ENCODE peak calls at places on chromosomes 11 and 22, in six cellular contexts. One of them, this sample, is unnamed.

GRCh38 chr22:45235101-45235777 is 5.5 kb downstream of the KIAA0930 start:
- DNase-seq in transverse colon: peak
- DNase-seq in GM12865: peak
- DNase-seq in AG10803: no peak
- DNase-seq in adrenal gland: no peak
- DNase-seq in AG04450: no peak
- DNase-seq in this sample: no peak

GRCh38 chr11:60594998-60595637 is 79.9 kb downstream of the MS4A13 start:
- DNase-seq in transverse colon: no peak
- DNase-seq in GM12865: peak
- DNase-seq in AG10803: no peak
- DNase-seq in adrenal gland: no peak
- DNase-seq in AG04450: no peak
- DNase-seq in this sample: no peak

GRCh38 chr11:10307411-10308207 is 2.7 kb downstream of the ADM start:
- DNase-seq in transverse colon: peak
- DNase-seq in GM12865: peak
- DNase-seq in AG10803: peak
- DNase-seq in adrenal gland: peak
- DNase-seq in AG04450: peak
- DNase-seq in this sample: no peak

GRCh38 chr11:72475359-72475758 is 41.0 kb upstream of the CLPB start:
- DNase-seq in transverse colon: no peak
- DNase-seq in GM12865: no peak
- DNase-seq in AG10803: no peak
- DNase-seq in adrenal gland: no peak
- DNase-seq in AG04450: no peak
- DNase-seq in this sample: no peak

GRCh38 chr11:64858467-64859401 is 14.3 kb upstream of the CDC42BPG start:
- DNase-seq in transverse colon: peak
- DNase-seq in GM12865: peak
- DNase-seq in AG10803: no peak
- DNase-seq in adrenal gland: peak
- DNase-seq in AG04450: no peak
- DNase-seq in this sample: no peak

GRCh38 chr11:3802016-3802790 is 4.8 kb upstream of the NUP98 start:
- DNase-seq in transverse colon: no peak
- DNase-seq in GM12865: no peak
- DNase-seq in AG10803: peak
- DNase-seq in adrenal gland: no peak
- DNase-seq in AG04450: no peak
- DNase-seq in this sample: no peak

GRCh38 chr22:19943665-19944026 is 2.0 kb upstream of the TXNRD2 start:
- DNase-seq in transverse colon: no peak
- DNase-seq in GM12865: peak
- DNase-seq in AG10803: peak
- DNase-seq in adrenal gland: peak
- DNase-seq in AG04450: no peak
- DNase-seq in this sample: peak

GRCh38 chr11:23112987-23113886 is 253.0 kb upstream of the CCDC179 start:
- DNase-seq in transverse colon: peak
- DNase-seq in GM12865: peak
- DNase-seq in AG10803: peak
- DNase-seq in adrenal gland: peak
- DNase-seq in AG04450: no peak
- DNase-seq in this sample: no peak

GRCh38 chr11:105673089-105673488 is 63.2 kb downstream of the GRIA4 start:
- DNase-seq in transverse colon: no peak
- DNase-seq in GM12865: peak
- DNase-seq in AG10803: peak
- DNase-seq in adrenal gland: peak
- DNase-seq in AG04450: peak
- DNase-seq in this sample: no peak

GRCh38 chr11:36196476-36197099 is 92.6 kb downstream of the COMMD9 start:
- DNase-seq in transverse colon: no peak
- DNase-seq in GM12865: no peak
- DNase-seq in AG10803: peak
- DNase-seq in adrenal gland: no peak
- DNase-seq in AG04450: no peak
- DNase-seq in this sample: no peak

GRCh38 chr11:123479048-123479837 is 49.2 kb downstream of the GRAMD1B start:
- DNase-seq in transverse colon: no peak
- DNase-seq in GM12865: peak
- DNase-seq in AG10803: no peak
- DNase-seq in adrenal gland: no peak
- DNase-seq in AG04450: no peak
- DNase-seq in this sample: no peak

GRCh38 chr11:106482920-106483761 is 405.7 kb downstream of the AASDHPPT start:
- DNase-seq in transverse colon: no peak
- DNase-seq in GM12865: no peak
- DNase-seq in AG10803: peak
- DNase-seq in adrenal gland: no peak
- DNase-seq in AG04450: peak
- DNase-seq in this sample: no peak

GRCh38 chr11:44950625-44951472 is at the start of gene TP53I11:
- DNase-seq in transverse colon: peak
- DNase-seq in GM12865: no peak
- DNase-seq in AG10803: peak
- DNase-seq in adrenal gland: peak
- DNase-seq in AG04450: no peak
- DNase-seq in this sample: no peak

GRCh38 chr11:33643167-33643817 is 57.3 kb downstream of the C11orf91 start:
- DNase-seq in transverse colon: no peak
- DNase-seq in GM12865: no peak
- DNase-seq in AG10803: no peak
- DNase-seq in adrenal gland: no peak
- DNase-seq in AG04450: no peak
- DNase-seq in this sample: no peak

GRCh38 chr11:18578975-18579598 is 9.4 kb downstream of the UEVLD start:
- DNase-seq in transverse colon: peak
- DNase-seq in GM12865: peak
- DNase-seq in AG10803: no peak
- DNase-seq in adrenal gland: no peak
- DNase-seq in AG04450: no peak
- DNase-seq in this sample: no peak

GRCh38 chr11:2797741-2798361 is 87.7 kb downstream of the CDKN1C start:
- DNase-seq in transverse colon: peak
- DNase-seq in GM12865: no peak
- DNase-seq in AG10803: no peak
- DNase-seq in adrenal gland: peak
- DNase-seq in AG04450: no peak
- DNase-seq in this sample: no peak

GRCh38 chr11:68657021-68657780 is 27.1 kb upstream of the GAL start:
- DNase-seq in transverse colon: no peak
- DNase-seq in GM12865: no peak
- DNase-seq in AG10803: no peak
- DNase-seq in adrenal gland: no peak
- DNase-seq in AG04450: no peak
- DNase-seq in this sample: no peak

GRCh38 chr11:66612458-66612857 is 4.0 kb upstream of the RBM14 start:
- DNase-seq in transverse colon: no peak
- DNase-seq in GM12865: no peak
- DNase-seq in AG10803: no peak
- DNase-seq in adrenal gland: no peak
- DNase-seq in AG04450: no peak
- DNase-seq in this sample: no peak

GRCh38 chr22:39475902-39476301 is 19.1 kb downstream of the MGAT3 start:
- DNase-seq in transverse colon: no peak
- DNase-seq in GM12865: no peak
- DNase-seq in AG10803: no peak
- DNase-seq in adrenal gland: no peak
- DNase-seq in AG04450: no peak
- DNase-seq in this sample: no peak

GRCh38 chr22:39475337-39475736 is 18.5 kb downstream of the MGAT3 start:
- DNase-seq in transverse colon: no peak
- DNase-seq in GM12865: no peak
- DNase-seq in AG10803: no peak
- DNase-seq in adrenal gland: no peak
- DNase-seq in AG04450: no peak
- DNase-seq in this sample: no peak

GRCh38 chr22:39472570-39473556 is 16.1 kb downstream of the MGAT3 start:
- DNase-seq in transverse colon: peak
- DNase-seq in GM12865: peak
- DNase-seq in AG10803: no peak
- DNase-seq in adrenal gland: no peak
- DNase-seq in AG04450: no peak
- DNase-seq in this sample: no peak

GRCh38 chr22:39473856-39474255 is 17.0 kb downstream of the MGAT3 start:
- DNase-seq in transverse colon: no peak
- DNase-seq in GM12865: no peak
- DNase-seq in AG10803: no peak
- DNase-seq in adrenal gland: no peak
- DNase-seq in AG04450: no peak
- DNase-seq in this sample: no peak

DNA sequence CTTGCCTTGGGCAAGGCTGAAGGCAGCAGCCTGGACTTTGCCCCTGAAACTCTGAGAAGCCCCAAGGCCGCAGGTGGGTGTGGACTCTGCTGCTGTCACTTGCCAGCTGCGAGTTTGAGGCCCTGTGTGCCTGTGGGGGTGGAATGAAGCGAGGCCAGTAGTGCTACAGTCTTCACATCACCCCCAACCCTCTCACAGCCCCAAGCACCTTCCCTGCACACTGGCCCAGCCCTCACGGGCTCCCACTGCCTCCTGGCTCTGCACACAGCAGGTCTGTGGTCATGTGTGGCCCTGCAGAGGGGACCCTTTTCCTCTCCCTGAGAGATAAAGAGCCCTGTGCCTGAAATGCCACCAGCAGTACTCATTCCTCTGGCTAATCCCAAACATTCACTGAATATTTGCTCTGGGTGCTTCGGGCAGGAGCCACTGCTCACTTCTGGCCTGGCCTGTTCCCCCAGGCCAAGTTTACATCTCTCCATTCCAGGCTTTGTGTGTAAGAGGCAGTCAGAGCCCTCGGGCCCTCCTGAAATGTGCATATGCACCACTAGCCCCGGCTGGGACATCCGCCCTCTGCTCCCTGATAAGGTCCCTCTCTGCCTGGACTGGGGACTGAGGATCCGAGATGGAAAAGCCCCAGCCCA is 17.7 kb downstream of the MGAT3 start:
- DNase-seq in transverse colon: peak
- DNase-seq in GM12865: no peak
- DNase-seq in AG10803: peak
- DNase-seq in adrenal gland: no peak
- DNase-seq in AG04450: no peak
- DNase-seq in this sample: no peak
- H3K4me3 ChIP-seq in transverse colon: no peak
- H3K4me3 ChIP-seq in GM12865: no peak
- H3K4me3 ChIP-seq in AG10803: no peak
- H3K4me3 ChIP-seq in adrenal gland: no peak
- H3K4me3 ChIP-seq in AG04450: no peak
- H3K4me3 ChIP-seq in this sample: no peak

GRCh38 chr22:35894464-35894878 is 134.2 kb downstream of the RBFOX2 start:
- DNase-seq in transverse colon: peak
- DNase-seq in GM12865: no peak
- DNase-seq in AG10803: no peak
- DNase-seq in adrenal gland: no peak
- DNase-seq in AG04450: no peak
- DNase-seq in this sample: no peak
- TF ChIP-seq CTCF in transverse colon: peak
- TF ChIP-seq CTCF in GM12865: no peak
- TF ChIP-seq CTCF in AG10803: no peak
- TF ChIP-seq CTCF in adrenal gland: no peak
- TF ChIP-seq CTCF in AG04450: no peak
- TF ChIP-seq CTCF in this sample: no peak

DNA sequence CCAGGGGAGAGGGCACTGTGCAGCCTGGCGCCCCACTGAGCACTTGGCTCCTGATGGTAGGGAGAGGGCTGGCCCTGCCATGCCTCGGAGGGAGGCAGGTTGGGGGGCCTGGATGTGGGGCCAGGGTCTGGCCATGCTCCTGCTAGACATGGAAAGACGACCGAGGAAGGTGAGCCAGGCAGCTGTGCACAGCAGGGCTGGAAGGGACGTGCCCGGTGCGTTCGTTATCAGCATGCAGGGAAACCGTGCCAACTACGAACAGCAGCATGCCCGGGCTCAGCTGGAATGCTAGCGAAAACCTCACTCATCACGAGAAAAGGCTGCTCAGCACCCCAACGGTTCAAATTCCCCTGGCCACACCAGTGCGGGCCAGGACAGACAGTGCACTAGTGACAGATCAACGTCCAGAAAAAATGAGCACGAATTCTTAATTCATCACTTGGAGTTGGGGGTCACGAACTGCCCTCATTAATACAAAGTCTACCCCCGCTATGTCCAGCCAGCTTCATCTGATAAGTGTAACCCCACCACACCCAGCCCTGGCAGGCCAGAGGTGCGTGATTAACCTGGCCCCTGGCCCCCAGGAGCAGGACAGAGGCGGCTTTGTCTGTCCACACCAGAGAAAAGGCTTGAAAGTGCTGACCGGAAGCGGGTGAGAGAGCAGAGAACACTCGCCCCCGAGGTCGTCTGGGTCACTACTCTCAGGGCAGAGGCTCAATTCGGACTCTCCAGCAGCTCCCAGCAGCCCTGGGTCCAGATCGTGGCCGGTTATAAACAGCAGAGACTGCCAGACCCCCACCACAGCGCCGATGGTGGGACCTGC is 84.2 kb downstream of the CELSR1 start:
- DNase-seq in transverse colon: no peak
- DNase-seq in GM12865: no peak
- DNase-seq in AG10803: no peak
- DNase-seq in adrenal gland: no peak
- DNase-seq in AG04450: no peak
- DNase-seq in this sample: no peak
- H3K4me3 ChIP-seq in transverse colon: no peak
- H3K4me3 ChIP-seq in GM12865: no peak
- H3K4me3 ChIP-seq in AG10803: no peak
- H3K4me3 ChIP-seq in adrenal gland: no peak
- H3K4me3 ChIP-seq in AG04450: no peak
- H3K4me3 ChIP-seq in this sample: no peak

GRCh38 chr22:41092023-41092817 is at the start of gene EP300:
- DNase-seq in transverse colon: peak
- DNase-seq in GM12865: peak
- DNase-seq in AG10803: peak
- DNase-seq in adrenal gland: peak
- DNase-seq in AG04450: no peak
- DNase-seq in this sample: peak
- TF ChIP-seq CTCF in transverse colon: no peak
- TF ChIP-seq CTCF in GM12865: peak
- TF ChIP-seq CTCF in AG10803: peak
- TF ChIP-seq CTCF in adrenal gland: no peak
- TF ChIP-seq CTCF in AG04450: peak
- TF ChIP-seq CTCF in this sample: peak

GRCh38 chr11:116887909-116888556 is 50.6 kb upstream of the APOA1 start:
- DNase-seq in transverse colon: no peak
- DNase-seq in GM12865: no peak
- DNase-seq in AG10803: peak
- DNase-seq in adrenal gland: no peak
- DNase-seq in AG04450: no peak
- DNase-seq in this sample: no peak
- H3K4me3 ChIP-seq in transverse colon: no peak
- H3K4me3 ChIP-seq in GM12865: no peak
- H3K4me3 ChIP-seq in AG10803: no peak
- H3K4me3 ChIP-seq in adrenal gland: no peak
- H3K4me3 ChIP-seq in AG04450: no peak
- H3K4me3 ChIP-seq in this sample: no peak

GRCh38 chr22:32612834-32613233 is 138.2 kb downstream of the FBXO7 start:
- DNase-seq in transverse colon: no peak
- DNase-seq in GM12865: no peak
- DNase-seq in AG10803: no peak
- DNase-seq in adrenal gland: no peak
- DNase-seq in AG04450: no peak
- DNase-seq in this sample: no peak
- TF ChIP-seq CTCF in transverse colon: no peak
- TF ChIP-seq CTCF in GM12865: no peak
- TF ChIP-seq CTCF in AG10803: no peak
- TF ChIP-seq CTCF in adrenal gland: no peak
- TF ChIP-seq CTCF in AG04450: no peak
- TF ChIP-seq CTCF in this sample: no peak

This sample was measured in AG09309.